ENCODE peak calls at places on chromosomes 2 and 18, in nine cellular contexts. A is GM13976, J is suprapubic skin, U is AG09309, I is dorsolateral prefrontal cortex, D is tibial artery, E is Calu3, V is PC-3, T is cardiac muscle cell. W is an unnamed sample.

GRCh38 chr2:223950448-223951347 is 5.6 kb upstream of the WDFY1 start:
- DNase-seq in A (no peak), J (no peak), U (no peak), I (no peak), D (no peak), E (no peak), V (no peak), T (no peak), W (no peak)

GRCh38 chr2:95313296-95314265 is 16.4 kb downstream of the KCNIP3 start:
- DNase-seq in A (no peak), J (no peak), U (no peak), I (no peak), D (no peak), E (peak), V (peak), T (no peak), W (no peak)

GRCh38 chr18:46859855-46860254 is 57.5 kb downstream of the PIAS2 start:
- DNase-seq in A (peak), J (no peak), U (no peak), I (no peak), D (no peak), E (no peak), V (no peak), T (peak), W (no peak)

GRCh38 chr2:100941646-100942240 is 60.3 kb upstream of the RPL31 start:
- DNase-seq in A (no peak), J (no peak), U (no peak), I (no peak), D (no peak), E (no peak), V (no peak), T (peak), W (no peak)

GRCh38 chr2:72137498-72138010 is 10.1 kb downstream of the CYP26B1 start:
- DNase-seq in A (peak), J (peak), U (no peak), I (peak), D (peak), E (peak), V (peak), T (peak), W (peak)

GRCh38 chr2:106192752-106193490 is 1.2 kb downstream of the UXS1 start:
- DNase-seq in A (peak), J (no peak), U (peak), I (no peak), D (no peak), E (peak), V (peak), T (peak), W (peak)

GRCh38 chr2:187993516-187993915 is 298.2 kb upstream of the GULP1 start:
- DNase-seq in A (no peak), J (no peak), U (no peak), I (no peak), D (no peak), E (no peak), V (no peak), T (peak), W (no peak)

GRCh38 chr2:27400348-27401135 is 8.8 kb downstream of the PPM1G start:
- DNase-seq in A (no peak), J (no peak), U (no peak), I (no peak), D (no peak), E (no peak), V (no peak), T (no peak), W (no peak)

GRCh38 chr2:168439536-168439935 is 16.5 kb upstream of the CERS6 start:
- DNase-seq in A (no peak), J (no peak), U (no peak), I (no peak), D (no peak), E (no peak), V (peak), T (peak), W (no peak)

GRCh38 chr18:11994708-11995444 is 13.6 kb downstream of the IMPA2 start:
- DNase-seq in A (no peak), J (no peak), U (no peak), I (peak), D (peak), E (peak), V (peak), T (no peak), W (no peak)

GRCh38 chr18:52326001-52326400 is 14.0 kb upstream of the DCC start:
- DNase-seq in A (no peak), J (no peak), U (no peak), I (no peak), D (no peak), E (no peak), V (peak), T (no peak), W (no peak)

GRCh38 chr2:233061591-233062446 is 1.7 kb downstream of the INPP5D start:
- DNase-seq in A (peak), J (peak), U (no peak), I (no peak), D (peak), E (no peak), V (peak), T (peak), W (no peak)

GRCh38 chr18:46051731-46052461 is 20.2 kb downstream of the PSTPIP2 start:
- DNase-seq in A (no peak), J (peak), U (no peak), I (no peak), D (no peak), E (no peak), V (no peak), T (peak), W (no peak)

GRCh38 chr2:26768759-26769500 is 4.8 kb downstream of the SLC35F6 start:
- DNase-seq in A (no peak), J (peak), U (no peak), I (peak), D (peak), E (peak), V (no peak), T (peak), W (peak)

GRCh38 chr18:39776766-39777165 is 2178.3 kb upstream of the PIK3C3 start:
- DNase-seq in A (no peak), J (no peak), U (no peak), I (no peak), D (no peak), E (no peak), V (no peak), T (no peak), W (no peak)

GRCh38 chr2:52220393-52220792 is 1188.5 kb upstream of the NRXN1 start:
- DNase-seq in A (no peak), J (no peak), U (no peak), I (no peak), D (no peak), E (no peak), V (peak), T (peak), W (no peak)

GRCh38 chr2:204468689-204469429 is 76.4 kb upstream of the PARD3B start:
- DNase-seq in A (no peak), J (no peak), U (peak), I (no peak), D (no peak), E (no peak), V (peak), T (peak), W (no peak)

GRCh38 chr2:38406597-38407110 is 29.6 kb upstream of the ATL2 start:
- DNase-seq in A (no peak), J (no peak), U (no peak), I (no peak), D (no peak), E (no peak), V (no peak), T (peak), W (no peak)

GRCh38 chr2:190835303-190835930 is 45.2 kb upstream of the GLS start:
- DNase-seq in A (no peak), J (no peak), U (no peak), I (no peak), D (peak), E (peak), V (peak), T (peak), W (no peak)

GRCh38 chr18:72342933-72343332 is 201.2 kb downstream of the CBLN2 start:
- DNase-seq in A (no peak), J (no peak), U (no peak), I (no peak), D (no peak), E (no peak), V (no peak), T (no peak), W (no peak)

GRCh38 chr2:182652326-182652725 is 63.7 kb upstream of the DNAJC10 start:
- DNase-seq in A (no peak), J (no peak), U (no peak), I (no peak), D (no peak), E (no peak), V (no peak), T (no peak), W (no peak)

GRCh38 chr2:177313162-177313781 is 48.7 kb upstream of the NFE2L2 start:
- DNase-seq in A (no peak), J (no peak), U (no peak), I (no peak), D (no peak), E (no peak), V (no peak), T (no peak), W (no peak)

GRCh38 chr2:200447139-200447855 is 62.6 kb downstream of the KCTD18 start:
- DNase-seq in A (no peak), J (no peak), U (no peak), I (no peak), D (no peak), E (no peak), V (peak), T (no peak), W (no peak)

GRCh38 chr2:14628906-14629305 is 3.6 kb upstream of the LRATD1 start:
- DNase-seq in A (no peak), J (no peak), U (no peak), I (no peak), D (no peak), E (peak), V (peak), T (no peak), W (no peak)

GRCh38 chr2:134446431-134447091 is 192.7 kb downstream of the MGAT5 start:
- DNase-seq in A (no peak), J (no peak), U (no peak), I (peak), D (no peak), E (no peak), V (peak), T (peak), W (no peak)

DNA sequence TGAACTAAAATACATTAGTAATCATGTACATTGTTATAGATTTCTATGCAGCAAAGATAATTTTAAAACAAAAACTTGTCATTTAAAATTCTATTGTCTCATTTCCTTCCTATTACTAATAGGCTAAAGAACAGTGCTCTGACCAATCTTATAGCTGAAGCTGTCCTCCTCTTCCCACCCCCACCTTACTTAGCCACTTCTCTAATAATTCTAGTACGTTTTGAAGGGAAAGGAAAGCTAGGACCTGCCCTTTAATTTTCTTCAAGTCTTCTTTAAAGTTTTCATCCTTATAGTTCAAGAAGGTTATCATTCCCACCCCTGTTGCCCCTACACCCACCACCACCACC is 121.6 kb downstream of the RBMS1 start:
- DNase-seq in A (no peak), J (no peak), U (no peak), I (no peak), D (no peak), E (no peak), V (no peak), T (no peak), W (no peak)
- TF ChIP-seq CTCF in A (no peak), J (no peak), U (no peak), I (no peak), D (no peak), E (no peak), V (no peak), T (no peak), W (no peak)

GRCh38 chr2:160516547-160517365 is 23.1 kb upstream of the RBMS1 start:
- DNase-seq in A (no peak), J (no peak), U (no peak), I (no peak), D (no peak), E (no peak), V (peak), T (peak), W (no peak)

GRCh38 chr2:160510617-160511016 is 17.0 kb upstream of the RBMS1 start:
- DNase-seq in A (no peak), J (no peak), U (peak), I (no peak), D (no peak), E (no peak), V (no peak), T (peak), W (no peak)

GRCh38 chr2:160512484-160512883 is 18.9 kb upstream of the RBMS1 start:
- DNase-seq in A (no peak), J (no peak), U (no peak), I (no peak), D (no peak), E (no peak), V (no peak), T (no peak), W (no peak)

GRCh38 chr2:160515120-160515519 is 21.5 kb upstream of the RBMS1 start:
- DNase-seq in A (no peak), J (no peak), U (no peak), I (no peak), D (no peak), E (no peak), V (no peak), T (no peak), W (no peak)

DNA sequence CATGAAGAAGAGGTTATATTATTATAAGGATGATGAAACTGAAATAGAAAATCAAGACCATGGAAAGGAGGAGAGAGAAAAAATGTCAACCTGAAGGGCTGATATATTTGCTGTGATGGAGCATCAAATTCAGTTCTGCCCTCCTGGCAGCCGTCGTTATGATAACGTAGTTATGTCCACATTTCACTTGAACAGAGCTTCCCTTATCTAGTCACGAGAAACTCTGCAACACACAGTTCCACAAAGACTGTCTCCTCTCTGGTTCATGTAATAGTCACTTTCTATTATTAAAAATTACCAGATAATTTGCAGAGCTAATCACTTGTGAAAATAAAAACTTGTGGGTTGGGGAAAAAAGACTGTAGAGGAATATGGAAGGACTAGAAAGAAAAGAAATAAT is 19.5 kb upstream of the RBMS1 start:
- DNase-seq in A (no peak), J (no peak), U (no peak), I (no peak), D (no peak), E (no peak), V (no peak), T (no peak), W (no peak)
- TF ChIP-seq CTCF in A (no peak), J (no peak), U (no peak), I (no peak), D (no peak), E (no peak), V (no peak), T (no peak), W (no peak)

GRCh38 chr2:10680957-10681356 is 8.8 kb downstream of the NOL10 start:
- DNase-seq in A (no peak), J (no peak), U (no peak), I (no peak), D (no peak), E (no peak), V (peak), T (no peak), W (no peak)

GRCh38 chr2:10680214-10680613 is 9.6 kb downstream of the NOL10 start:
- DNase-seq in A (no peak), J (no peak), U (no peak), I (no peak), D (no peak), E (no peak), V (no peak), T (no peak), W (no peak)

GRCh38 chr2:10675126-10675525 is 14.6 kb downstream of the NOL10 start:
- DNase-seq in A (no peak), J (no peak), U (no peak), I (no peak), D (no peak), E (no peak), V (no peak), T (no peak), W (no peak)

GRCh38 chr2:10678225-10678624 is 11.6 kb downstream of the NOL10 start:
- DNase-seq in A (no peak), J (no peak), U (no peak), I (no peak), D (no peak), E (no peak), V (no peak), T (no peak), W (no peak)
- TF ChIP-seq CTCF in A (no peak), J (no peak), U (peak), I (no peak), D (peak), E (peak), V (peak), T (peak), W (peak)

GRCh38 chr2:235024951-235025773 is 73.3 kb downstream of the SH3BP4 start:
- DNase-seq in A (no peak), J (no peak), U (no peak), I (peak), D (no peak), E (no peak), V (no peak), T (no peak), W (no peak)
- TF ChIP-seq CTCF in A (no peak), J (no peak), U (no peak), I (no peak), D (no peak), E (no peak), V (no peak), T (no peak), W (no peak)

GRCh38 chr2:219500135-219500534 is 1.4 kb downstream of the GMPPA start:
- DNase-seq in A (no peak), J (no peak), U (no peak), I (no peak), D (no peak), E (no peak), V (peak), T (no peak), W (no peak)
- TF ChIP-seq CTCF in A (no peak), J (no peak), U (peak), I (no peak), D (no peak), E (peak), V (peak), T (peak), W (no peak)

GRCh38 chr2:121096611-121097010 is 188.4 kb downstream of the TFCP2L1 start:
- DNase-seq in A (no peak), J (no peak), U (no peak), I (no peak), D (no peak), E (no peak), V (no peak), T (no peak), W (no peak)

GRCh38 chr2:121098556-121098955 is 186.4 kb downstream of the TFCP2L1 start:
- DNase-seq in A (no peak), J (no peak), U (no peak), I (no peak), D (no peak), E (no peak), V (no peak), T (no peak), W (no peak)

GRCh38 chr2:121101093-121101715 is 183.8 kb downstream of the TFCP2L1 start:
- DNase-seq in A (no peak), J (no peak), U (no peak), I (no peak), D (no peak), E (no peak), V (no peak), T (no peak), W (no peak)

GRCh38 chr2:121102949-121103348 is 182.1 kb downstream of the TFCP2L1 start:
- DNase-seq in A (no peak), J (no peak), U (no peak), I (no peak), D (no peak), E (no peak), V (no peak), T (no peak), W (no peak)

DNA sequence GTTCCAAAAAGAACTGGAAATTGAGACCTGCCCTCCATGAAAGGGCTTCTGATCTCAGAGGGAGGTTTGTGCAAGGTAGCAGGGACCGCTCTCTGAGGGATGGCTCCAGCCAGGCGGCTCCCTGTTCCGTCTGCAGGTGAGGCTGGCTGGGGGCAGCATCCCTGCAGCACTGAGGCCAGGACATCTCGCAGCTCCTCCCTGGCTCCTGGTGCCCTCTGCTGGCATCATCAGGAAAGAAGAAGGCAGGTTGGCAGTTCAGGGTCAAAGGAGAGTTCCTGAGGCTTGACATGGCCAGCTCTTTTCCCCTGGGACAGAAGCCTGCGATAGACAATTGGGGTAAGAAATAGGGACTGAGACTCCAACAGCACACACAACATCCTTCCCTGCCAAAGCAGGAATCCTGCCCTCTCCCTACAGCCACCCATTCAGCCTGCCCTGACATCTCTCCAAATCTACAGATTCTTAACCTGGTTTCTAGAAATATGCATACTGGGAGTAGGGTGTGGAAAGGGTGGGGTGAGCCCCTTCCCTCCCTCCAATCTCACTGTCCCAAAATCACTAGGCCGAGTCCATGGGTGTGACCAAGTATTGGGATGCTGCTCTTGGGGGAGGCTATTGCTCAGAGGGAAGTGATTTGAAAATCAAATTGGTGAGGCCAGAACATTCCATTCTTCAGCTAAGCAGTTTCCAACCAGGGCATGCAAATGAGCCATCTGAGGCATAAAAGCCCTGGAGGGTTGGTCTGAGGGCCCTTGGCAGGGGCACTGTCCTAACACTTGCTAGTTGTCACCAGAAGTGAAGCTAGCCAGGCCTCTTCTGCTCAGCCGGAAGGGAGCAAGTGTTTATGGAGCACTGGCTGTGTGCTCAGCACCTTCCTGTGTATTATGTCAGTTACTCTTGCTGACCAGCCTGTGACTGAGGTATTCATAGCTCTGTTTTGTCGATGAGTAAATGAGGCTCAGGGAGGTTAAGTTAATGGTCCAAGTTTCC is 185.4 kb downstream of the TFCP2L1 start:
- DNase-seq in A (no peak), J (no peak), U (no peak), I (peak), D (no peak), E (peak), V (peak), T (no peak), W (no peak)
- TF ChIP-seq CTCF in A (no peak), J (peak), U (peak), I (peak), D (peak), E (peak), V (peak), T (peak), W (no peak)

GRCh38 chr2:70977605-70978205 is 725 bp upstream of the ANKRD53 start:
- DNase-seq in A (no peak), J (no peak), U (peak), I (no peak), D (peak), E (no peak), V (peak), T (peak), W (no peak)
- TF ChIP-seq CTCF in A (no peak), J (no peak), U (no peak), I (no peak), D (no peak), E (no peak), V (peak), T (no peak), W (peak)

DNA sequence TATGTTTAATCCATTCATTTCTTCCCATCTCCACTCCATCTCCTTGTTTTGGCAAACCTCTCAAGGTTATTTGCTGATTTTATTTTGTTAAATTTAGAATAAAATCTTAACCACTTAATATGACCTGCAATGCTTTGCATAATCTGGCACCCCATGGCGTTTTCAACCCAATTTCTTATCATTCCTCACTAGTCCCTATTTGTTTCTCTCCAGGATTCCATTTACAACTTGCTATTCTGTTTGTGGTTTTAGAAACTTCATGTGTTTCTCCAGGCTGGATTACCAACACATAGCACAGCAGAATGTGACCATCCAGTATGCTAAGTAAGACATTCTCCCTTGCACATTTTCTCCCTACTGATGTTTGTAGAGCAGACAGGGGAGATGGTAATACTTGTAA is 749.2 kb upstream of the FSHR start:
- DNase-seq in A (no peak), J (no peak), U (no peak), I (no peak), D (no peak), E (no peak), V (no peak), T (no peak), W (no peak)
- TF ChIP-seq CTCF in A (no peak), J (no peak), U (no peak), I (no peak), D (no peak), E (no peak), V (no peak), T (no peak), W (no peak)

W was measured in CD14-positive monocyte.